ENCODE peak calls at places on chromosome 20, in seven cellular contexts. A is SK-N-SH; H is bronchial epithelial cell; C is NCI-H446; I is activated CD4-positive, alpha-beta T cell treated with anti-CD3 and anti-CD28 coated beads, Interleukin-2, amount 50 U/mL, for 24 hours; W is transverse colon; P is activated CD4-positive, CD25-positive, alpha-beta regulatory T cell. G is an unnamed sample.

GRCh38 chr20:52469143-52469542 is 277.6 kb upstream of the ZFP64 start:
- DNase-seq in I (no peak), A (no peak), P (no peak), C (no peak), W (no peak), H (peak), G (no peak)

GRCh38 chr20:5786930-5787826 is 37.0 kb downstream of the SHLD1 start:
- DNase-seq in C (peak), W (no peak), H (peak), A (no peak), P (no peak), I (no peak), G (no peak)

GRCh38 chr20:17613328-17614175 is 43.7 kb downstream of the DSTN start:
- DNase-seq in I (no peak), H (no peak), A (peak), W (peak), P (no peak), C (no peak), G (no peak)

GRCh38 chr20:52476074-52476751 is 284.6 kb upstream of the ZFP64 start:
- DNase-seq in A (no peak), H (no peak), I (no peak), W (no peak), P (no peak), C (no peak), G (no peak)

GRCh38 chr20:37897008-37897548 is 5.8 kb upstream of the VSTM2L start:
- DNase-seq in P (no peak), I (no peak), C (peak), H (no peak), W (no peak), A (peak), G (no peak)

GRCh38 chr20:22672191-22672590 is 87.8 kb upstream of the FOXA2 start:
- DNase-seq in H (no peak), P (no peak), A (no peak), C (no peak), I (no peak), W (no peak), G (no peak)

GRCh38 chr20:45781391-45781931 is 10.2 kb downstream of the WFDC3 start:
- DNase-seq in I (no peak), P (no peak), A (no peak), C (no peak), H (peak), W (peak), G (no peak)

GRCh38 chr20:382291-383115 is 1.9 kb downstream of the TRIB3 start:
- DNase-seq in H (peak), A (no peak), C (no peak), I (no peak), P (no peak), W (no peak), G (no peak)

GRCh38 chr20:42744756-42745465 is 444.8 kb downstream of the PTPRT start:
- DNase-seq in H (no peak), I (no peak), A (no peak), W (no peak), C (no peak), P (no peak), G (no peak)

GRCh38 chr20:49663112-49663511 is 50.6 kb downstream of the B4GALT5 start:
- DNase-seq in I (no peak), H (no peak), W (no peak), P (no peak), C (no peak), A (no peak), G (no peak)

GRCh38 chr20:16040742-16041141 is 532.5 kb downstream of the KIF16B start:
- DNase-seq in C (no peak), P (no peak), W (no peak), H (no peak), I (no peak), A (no peak), G (no peak)

GRCh38 chr20:63699466-63700198 is 3.2 kb downstream of the TNFRSF6B start:
- DNase-seq in C (no peak), P (no peak), A (peak), I (no peak), H (no peak), W (no peak), G (no peak)

GRCh38 chr20:63441136-63441776 is 31.2 kb downstream of the KCNQ2 start:
- DNase-seq in W (no peak), P (no peak), A (no peak), C (no peak), I (no peak), H (no peak), G (no peak)

G was measured in activated T-helper 1 cell treated with anti-CD3 and anti-CD28 coated beads, Interleukin-2, amount 50 U/mL, for 16 hours.